ENCODE peak calls at places on chromosome 18, in four cellular contexts. Z, M, P and W are unnamed samples.

GRCh38 chr18:55144226-55144625 is 185.0 kb upstream of the CCDC68 start:
- DNase-seq in P (no peak), Z (no peak), M (no peak), W (no peak)

GRCh38 chr18:45688113-45688512 is 35.9 kb upstream of the SLC14A1 start:
- DNase-seq in Z (no peak), P (peak; percentile 62), M (no peak), W (no peak)

GRCh38 chr18:7683753-7684152 is 116.6 kb downstream of the PTPRM start:
- DNase-seq in Z (no peak), P (no peak), M (no peak), W (no peak)

GRCh38 chr18:67717800-67718199 is 201.3 kb upstream of the DSEL start:
- DNase-seq in Z (no peak), P (no peak), M (no peak), W (no peak)

GRCh38 chr18:79924814-79925655 is 26.4 kb downstream of the SLC66A2 start:
- DNase-seq in M (no peak), P (peak; percentile 45), Z (no peak), W (no peak)

GRCh38 chr18:12774982-12775381 is 72.1 kb downstream of the PSMG2 start:
- DNase-seq in P (no peak), Z (no peak), M (no peak), W (no peak)

GRCh38 chr18:70243131-70243530 is 37.6 kb upstream of the RTTN start:
- DNase-seq in Z (no peak), P (no peak), M (no peak), W (no peak)

GRCh38 chr18:63374520-63374919 is 7.5 kb upstream of the KDSR start:
- DNase-seq in P (no peak), Z (no peak), M (no peak), W (no peak)

GRCh38 chr18:68840554-68841263 is 42.8 kb downstream of the CCDC102B start:
- DNase-seq in Z (no peak), P (no peak), M (no peak), W (no peak)

GRCh38 chr18:62881509-62882016 is 166.2 kb downstream of the PHLPP1 start:
- DNase-seq in M (no peak), P (no peak), Z (no peak), W (no peak)

GRCh38 chr18:45169610-45170009 is 445.7 kb upstream of the SLC14A2 start:
- DNase-seq in P (no peak), M (no peak), Z (no peak), W (no peak)

GRCh38 chr18:48300463-48300961 is 108.7 kb downstream of the ZBTB7C start:
- DNase-seq in M (no peak), P (peak; percentile 59), Z (peak; percentile 32), W (no peak)

GRCh38 chr18:11859903-11860407 is 8.7 kb downstream of the CHMP1B start:
- DNase-seq in Z (no peak), P (no peak), M (no peak), W (no peak)

GRCh38 chr18:42052137-42052708 is 97.2 kb downstream of the PIK3C3 start:
- DNase-seq in Z (peak; percentile 33), M (no peak), P (no peak), W (no peak)

GRCh38 chr18:62848946-62849345 is 133.6 kb downstream of the PHLPP1 start:
- DNase-seq in M (no peak), Z (no peak), P (no peak), W (no peak)

GRCh38 chr18:65409266-65409665 is 341.5 kb upstream of the CDH7 start:
- DNase-seq in M (no peak), P (no peak), Z (no peak), W (no peak)

GRCh38 chr18:62437520-62438329 is 85.1 kb upstream of the ZCCHC2 start:
- DNase-seq in M (no peak), Z (no peak), P (no peak), W (no peak)

GRCh38 chr18:12255626-12256026 is 1.5 kb downstream of the CIDEA start:
- DNase-seq in P (no peak), M (no peak), Z (no peak), W (no peak)

GRCh38 chr18:35479911-35480586 is 17.7 kb downstream of the INO80C start:
- DNase-seq in Z (no peak), P (no peak), M (no peak), W (no peak)

GRCh38 chr18:56148373-56148772 is 490.0 kb downstream of the TXNL1 start:
- DNase-seq in M (no peak), P (no peak), Z (no peak), W (no peak)

GRCh38 chr18:37492952-37493351 is 72.6 kb downstream of the CELF4 start:
- DNase-seq in Z (no peak), P (no peak), M (no peak), W (no peak)

GRCh38 chr18:70333757-70334156 is 44.9 kb downstream of the SOCS6 start:
- DNase-seq in P (no peak), Z (no peak), M (no peak), W (no peak)

GRCh38 chr18:10398571-10398970 is 55.9 kb upstream of the APCDD1 start:
- DNase-seq in Z (no peak), M (no peak), P (no peak), W (no peak)

GRCh38 chr18:37314534-37314933 is 251.1 kb downstream of the CELF4 start:
- DNase-seq in P (no peak), Z (no peak), M (no peak), W (no peak)

GRCh38 chr18:25737710-25738251 is 352.6 kb downstream of the SS18 start:
- DNase-seq in P (no peak), Z (no peak), M (no peak), W (no peak)

GRCh38 chr18:44602845-44603244 is 77.8 kb upstream of the SETBP1 start:
- DNase-seq in Z (no peak), P (no peak), M (no peak), W (no peak)

GRCh38 chr18:78688916-78689315 is 290.7 kb upstream of the SALL3 start:
- DNase-seq in M (peak; percentile 47), Z (no peak), P (no peak), W (no peak)

GRCh38 chr18:28030458-28030857 is 146.5 kb downstream of the CDH2 start:
- DNase-seq in Z (no peak), P (no peak), M (no peak), W (no peak)

GRCh38 chr18:12754511-12754910 is 51.7 kb downstream of the PSMG2 start:
- DNase-seq in P (no peak), M (no peak), Z (no peak), W (no peak)

GRCh38 chr18:10726198-10727068 is 200.6 kb downstream of the NAPG start:
- DNase-seq in M (peak; percentile 66), P (no peak), Z (no peak), W (no peak)

GRCh38 chr18:48472610-48473009 is 63.4 kb upstream of the ZBTB7C start:
- DNase-seq in M (no peak), Z (no peak), P (no peak), W (no peak)

GRCh38 chr18:78430171-78430857 is 549.3 kb upstream of the SALL3 start:
- DNase-seq in Z (no peak), M (no peak), P (no peak), W (no peak)

GRCh38 chr18:72161686-72162085 is 382.5 kb downstream of the CBLN2 start:
- DNase-seq in Z (peak; percentile 37), M (no peak), P (no peak), W (no peak)

GRCh38 chr18:38951633-38952032 is 1386.0 kb upstream of the CELF4 start:
- DNase-seq in Z (no peak), M (no peak), P (no peak), W (no peak)

DNA sequence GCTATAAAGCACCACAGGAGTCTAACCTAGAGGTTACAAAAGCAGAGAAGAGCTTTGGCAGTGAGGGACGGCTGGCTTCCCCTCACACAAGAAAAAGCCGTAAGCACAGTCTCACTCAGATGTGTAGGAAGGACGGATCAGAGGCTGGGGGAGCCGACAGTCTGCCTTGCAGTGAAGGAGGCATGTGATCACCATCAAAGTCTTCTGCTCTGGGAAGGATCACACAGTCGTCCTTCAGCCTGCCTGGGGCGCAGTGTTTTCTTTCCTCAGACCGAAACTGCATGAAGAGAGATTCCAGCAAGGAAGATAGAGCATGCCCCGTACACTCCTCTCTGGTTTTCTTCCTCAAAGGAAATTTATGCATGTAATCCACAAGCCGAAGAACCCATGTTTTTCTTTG is 24.1 kb downstream of the GATA6 start:
- DNase-seq in P (no peak), M (no peak), Z (no peak), W (no peak)
- H3K4me3 ChIP-seq in P (peak overlapping the region; percentile 60), M (no peak overlapping the region), Z (no peak overlapping the region), W (no peak overlapping the region)

DNA sequence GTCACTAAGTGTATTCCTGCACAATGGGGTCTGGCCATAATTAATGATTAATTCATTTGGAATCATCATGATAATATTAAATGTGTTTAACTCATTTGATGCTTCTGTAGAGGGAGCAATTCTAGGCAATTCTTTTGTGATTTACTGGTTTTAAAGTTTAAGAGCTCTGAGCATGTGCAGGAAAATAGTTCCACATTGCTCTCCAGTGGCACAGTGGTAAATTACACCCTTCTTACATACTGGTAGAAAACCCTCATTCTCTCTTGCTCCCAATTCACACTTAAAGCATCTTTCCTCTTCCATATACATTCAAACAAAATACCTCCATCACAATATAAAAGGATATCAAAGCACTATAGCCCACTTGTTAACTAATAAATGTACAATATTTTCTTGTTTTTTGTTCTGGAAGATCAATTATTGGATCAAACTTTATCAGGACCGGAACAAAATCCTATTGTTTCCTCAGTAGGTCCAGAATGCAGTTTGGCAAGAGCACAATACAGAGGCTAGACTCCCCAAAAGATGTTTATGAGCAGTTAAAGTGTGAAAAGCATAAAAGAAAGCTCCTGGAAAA is 844.3 kb downstream of the MBD2 start:
- DNase-seq in Z (peak; percentile 23), P (no peak), M (no peak), W (peak; percentile 10)
- TF ChIP-seq CTCF in Z (peak; percentile 46), P (no peak), M (no peak), W (peak; percentile 49)

GRCh38 chr18:14174706-14175085 is 42.5 kb upstream of the ZNF519 start:
- DNase-seq in P (peak; percentile 71), Z (no peak), M (no peak), W (no peak)

GRCh38 chr18:14179306-14179705 is 47.1 kb upstream of the ZNF519 start:
- DNase-seq in P (no peak), Z (no peak), M (no peak), W (no peak)
- H3K4me3 ChIP-seq in P (peak overlapping the region; percentile 56), Z (peak overlapping the region; percentile 46), M (no peak overlapping the region), W (no peak overlapping the region)

DNA sequence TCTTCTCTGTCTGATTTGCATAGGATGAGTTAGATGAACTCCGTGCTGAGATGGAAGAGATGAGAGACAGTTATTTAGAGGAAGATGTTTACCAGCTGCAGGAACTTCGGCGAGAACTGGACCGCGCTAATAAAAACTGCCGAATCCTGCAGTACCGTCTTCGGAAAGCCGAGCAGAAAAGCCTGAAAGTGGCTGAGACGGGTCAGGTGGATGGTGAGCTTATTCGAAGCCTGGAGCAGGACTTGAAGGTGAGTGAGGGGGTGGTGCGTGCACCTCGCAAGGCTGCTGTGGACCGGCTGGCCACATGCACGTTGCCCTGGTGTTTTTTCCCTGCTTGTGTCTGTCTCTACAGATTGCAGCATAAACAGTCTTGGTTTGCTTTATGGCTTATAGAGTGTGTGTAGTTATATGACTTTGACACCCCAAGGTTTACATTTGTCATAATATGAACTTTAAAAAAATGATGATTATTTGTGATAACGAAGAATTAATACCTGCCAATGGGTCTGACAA is 13.1 kb downstream of the MTCL1 start:
- DNase-seq in P (no peak), Z (no peak), M (no peak), W (no peak)
- TF ChIP-seq CTCF in P (no peak), Z (no peak), M (no peak), W (no peak)

DNA sequence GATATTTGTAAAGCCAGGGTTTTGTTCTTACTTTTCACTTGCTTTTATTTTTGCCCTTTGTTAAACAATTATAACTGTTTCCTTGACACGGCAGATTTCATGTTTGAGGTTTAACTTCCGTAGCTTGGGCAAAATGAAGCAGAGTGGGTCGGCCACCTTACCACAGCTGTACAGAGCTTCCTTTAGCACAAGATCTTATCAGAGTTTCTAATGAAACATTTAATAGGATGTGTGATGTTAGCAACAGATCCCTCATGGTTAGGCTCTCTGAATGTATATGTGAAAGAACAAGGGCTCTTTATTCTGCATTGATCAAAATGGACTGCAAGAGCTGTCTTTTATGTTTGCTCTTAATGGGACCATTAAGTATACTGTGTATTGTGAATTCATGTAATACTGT is 22.3 kb downstream of the RNF125 start:
- DNase-seq in Z (no peak), P (no peak), M (no peak), W (no peak)
- H3K4me3 ChIP-seq in Z (no peak overlapping the region), P (no peak overlapping the region), M (no peak overlapping the region), W (no peak overlapping the region)